ENCODE peak calls at places on chromosomes 2 and 18, in ten cellular contexts. R is activated T-helper 1 cell treated with anti-CD3 and anti-CD28 coated beads, Interleukin-12 subunit alpha, Interleukin-12 subunit beta, Interleukin-2, Interleukin-4 antibody, amounts not matched to agents 30 ng/mL and 10 ng/mL and 1 ng/mL, durations not matched to agents 14 hours and 24 hours and 36 hours; O is IMR-90; J is fibroblast of pulmonary artery; G is mesenchymal stem cell; W is activated CD4-positive, alpha-beta T cell treated with anti-CD3 and anti-CD28 coated beads for 4 hours; Y is cardiac muscle cell; X is stimulated activated CD4-positive, alpha-beta T cell treated with anti-CD3 and anti-CD28 coated beads, Interleukin-1b, Interleukin-23, amount 100 ng/mL, for 24 hours; H is kidney; M is tibial artery. S is an unnamed sample.

GRCh38 chr2:109173311-109174171 is 44.5 kb downstream of the SH3RF3 start:
- DNase-seq in W (no peak), G (peak), H (peak), Y (peak), O (peak), M (peak), X (no peak), R (no peak), J (peak), S (peak)

GRCh38 chr18:12109836-12110235 is 16.2 kb downstream of the ANKRD62 start:
- DNase-seq in R (no peak), H (no peak), O (no peak), X (no peak), Y (no peak), M (no peak), J (no peak), W (no peak), G (no peak), S (no peak)

GRCh38 chr2:25232248-25232825 is 64.0 kb upstream of the POMC start:
- DNase-seq in R (no peak), X (no peak), M (no peak), W (no peak), O (no peak), G (no peak), J (no peak), Y (no peak), H (no peak), S (no peak)

GRCh38 chr2:134021830-134022524 is 231.9 kb upstream of the MGAT5 start:
- DNase-seq in R (no peak), O (no peak), M (no peak), Y (no peak), W (no peak), J (no peak), X (no peak), H (no peak), G (no peak), S (no peak)

GRCh38 chr18:58721586-58722160 is 50.4 kb downstream of the MALT1 start:
- DNase-seq in G (no peak), R (no peak), M (no peak), X (no peak), W (no peak), Y (no peak), H (no peak), J (no peak), O (peak), S (peak)

GRCh38 chr2:7704296-7704865 is 787.2 kb downstream of the RNF144A start:
- DNase-seq in R (no peak), H (no peak), M (no peak), O (no peak), X (no peak), J (peak), G (no peak), W (no peak), Y (no peak), S (no peak)

GRCh38 chr2:134771313-134771801 is 52.6 kb upstream of the TMEM163 start:
- DNase-seq in M (no peak), X (no peak), R (no peak), H (no peak), G (peak), W (no peak), Y (no peak), J (peak), O (no peak), S (no peak)

GRCh38 chr18:48621815-48622555 is 83.2 kb downstream of the CTIF start:
- DNase-seq in G (no peak), H (peak), R (no peak), X (no peak), M (no peak), J (no peak), Y (no peak), O (peak), W (no peak), S (no peak)

GRCh38 chr2:36360834-36361233 is 5.3 kb downstream of the CRIM1 start:
- DNase-seq in Y (no peak), X (no peak), R (no peak), W (no peak), O (no peak), M (no peak), H (no peak), G (peak), J (no peak), S (no peak)

GRCh38 chr2:96547751-96548161 is 11.2 kb downstream of the ARID5A start:
- DNase-seq in J (no peak), O (peak), W (no peak), Y (no peak), R (no peak), X (no peak), M (peak), G (no peak), H (no peak), S (no peak)

GRCh38 chr2:182521453-182522427 is 94.9 kb upstream of the PDE1A start:
- DNase-seq in G (no peak), H (no peak), X (no peak), M (no peak), W (no peak), R (no peak), J (no peak), O (no peak), Y (no peak), S (no peak)

GRCh38 chr18:6835345-6835744 is 105.8 kb downstream of the ARHGAP28 start:
- DNase-seq in X (no peak), G (peak), W (no peak), R (no peak), O (peak), J (no peak), M (no peak), H (no peak), Y (no peak), S (no peak)

GRCh38 chr2:104656496-104657310 is 197.2 kb upstream of the POU3F3 start:
- DNase-seq in H (no peak), O (no peak), Y (no peak), J (no peak), M (no peak), X (no peak), W (no peak), R (no peak), G (no peak), S (no peak)

GRCh38 chr2:233938676-233939370 is 21.6 kb downstream of the TRPM8 start:
- DNase-seq in Y (no peak), H (no peak), X (peak), M (no peak), G (no peak), R (no peak), J (no peak), O (no peak), W (no peak), S (no peak)

GRCh38 chr2:226911932-226912331 is 76.1 kb downstream of the RHBDD1 start:
- DNase-seq in X (no peak), R (no peak), Y (peak), M (no peak), O (peak), W (no peak), H (no peak), G (peak), J (peak), S (no peak)

GRCh38 chr2:236204953-236205352 is 36.8 kb upstream of the GBX2 start:
- DNase-seq in Y (no peak), G (no peak), H (no peak), X (no peak), M (peak), R (no peak), O (no peak), J (no peak), W (no peak), S (no peak)

GRCh38 chr18:78825168-78825567 is 154.4 kb upstream of the SALL3 start:
- DNase-seq in Y (no peak), W (no peak), R (no peak), X (no peak), H (no peak), M (no peak), J (no peak), O (no peak), G (no peak), S (no peak)

GRCh38 chr2:240836781-240837467 is 16.9 kb upstream of the KIF1A start:
- DNase-seq in W (no peak), J (peak), G (no peak), M (no peak), R (no peak), O (peak), Y (peak), X (no peak), H (peak), S (no peak)

GRCh38 chr2:27705851-27706622 is 42.3 kb downstream of the SLC4A1AP start:
- DNase-seq in J (peak), Y (peak), G (peak), M (peak), H (peak), O (peak), W (no peak), R (no peak), X (no peak), S (no peak)

GRCh38 chr18:63317982-63318881 is 1.3 kb downstream of the BCL2 start:
- DNase-seq in O (no peak), W (peak), H (peak), G (no peak), X (peak), Y (no peak), J (no peak), M (peak), R (peak), S (peak)

GRCh38 chr2:176151199-176152099 is at the start of gene HOXD4:
- DNase-seq in X (no peak), M (no peak), H (no peak), R (no peak), G (no peak), W (no peak), O (no peak), Y (no peak), J (no peak), S (peak)

GRCh38 chr2:127673304-127674069 is 1.8 kb downstream of the LIMS2 start:
- DNase-seq in J (no peak), H (no peak), W (no peak), X (no peak), O (no peak), M (no peak), Y (no peak), G (no peak), R (no peak), S (no peak)

GRCh38 chr2:229160984-229161383 is 110.1 kb downstream of the PID1 start:
- DNase-seq in W (no peak), X (no peak), G (no peak), O (no peak), J (no peak), H (no peak), R (no peak), M (no peak), Y (no peak), S (no peak)

GRCh38 chr18:22952525-22952924 is 19.4 kb downstream of the RBBP8 start:
- DNase-seq in G (no peak), X (no peak), W (no peak), H (no peak), M (no peak), O (peak), R (no peak), J (peak), Y (peak), S (no peak)

GRCh38 chr18:44541781-44542180 is 138.9 kb upstream of the SETBP1 start:
- DNase-seq in O (no peak), R (no peak), W (no peak), Y (no peak), M (no peak), H (no peak), J (no peak), X (no peak), G (no peak), S (no peak)

GRCh38 chr2:181715033-181715630 is 34.8 kb upstream of the NEUROD1 start:
- DNase-seq in R (peak), X (peak), Y (peak), M (no peak), H (no peak), J (peak), G (peak), W (peak), O (peak), S (no peak)

GRCh38 chr2:45190481-45190880 is 181.2 kb upstream of the SIX2 start:
- DNase-seq in H (no peak), R (no peak), W (no peak), Y (peak), J (peak), O (peak), G (peak), M (no peak), X (no peak), S (no peak)

GRCh38 chr18:76824136-76824676 is 1.8 kb downstream of the ZNF236 start:
- DNase-seq in Y (no peak), R (no peak), M (no peak), X (no peak), W (no peak), H (no peak), G (no peak), J (no peak), O (no peak), S (no peak)

GRCh38 chr18:59562751-59563150 is 134.5 kb downstream of the CCBE1 start:
- DNase-seq in W (no peak), O (no peak), J (no peak), X (no peak), R (no peak), Y (no peak), G (no peak), M (no peak), H (no peak), S (no peak)

GRCh38 chr18:80253236-80253635 is 5.9 kb upstream of the PARD6G start:
- DNase-seq in W (no peak), X (no peak), O (no peak), R (no peak), Y (no peak), H (no peak), M (no peak), G (no peak), J (no peak), S (no peak)

GRCh38 chr18:73564073-73564472 is 583.6 kb downstream of the FBXO15 start:
- DNase-seq in O (peak), R (no peak), M (no peak), G (peak), W (no peak), X (no peak), J (peak), Y (peak), H (no peak), S (no peak)

GRCh38 chr2:129812071-129812470 is 167.4 kb upstream of the RAB6C start:
- DNase-seq in G (no peak), R (no peak), O (no peak), J (no peak), M (no peak), X (no peak), W (no peak), H (no peak), Y (no peak), S (no peak)